ENCODE peak calls at places on chromosomes 7 and 10, in nine cellular contexts. H is breast epithelium; Q is lower lobe of right lung; F is cardiac muscle cell; C is A549; U is psoas muscle; Z is left ventricle myocardium inferior; E is body of pancreas; A is CD8-positive, alpha-beta T cell. O is an unnamed sample. For H3K4me1, the result is how much of the 10 kb centered on the place peaks cover.

GRCh38 chr7:30027065-30027456 is 559 bp upstream of the FKBP14 start:
- DNase-seq in E (peak), A (no peak), U (no peak), Z (no peak), H (no peak), F (peak), Q (no peak), C (peak), O (no peak)

GRCh38 chr10:78196964-78197363 is 163.3 kb downstream of the RPS24 start:
- DNase-seq in Q (no peak), H (no peak), E (no peak), C (peak), U (no peak), F (peak), Z (no peak), A (no peak), O (no peak)

GRCh38 chr7:159154243-159154642 is 9.6 kb upstream of the VIPR2 start:
- DNase-seq in A (no peak), E (no peak), Q (no peak), H (no peak), U (no peak), C (no peak), Z (no peak), F (no peak), O (no peak)

GRCh38 chr10:7406712-7407333 is 4.0 kb downstream of the SFMBT2 start:
- DNase-seq in A (no peak), Z (peak), F (peak), E (no peak), U (no peak), Q (no peak), C (no peak), H (no peak), O (peak)

GRCh38 chr10:101773923-101774588 is 1.9 kb downstream of the FGF8 start:
- DNase-seq in A (no peak), Z (no peak), U (no peak), H (no peak), Q (no peak), C (no peak), E (no peak), F (no peak), O (no peak)

GRCh38 chr7:116752305-116753074 is 80.5 kb downstream of the MET start:
- DNase-seq in C (no peak), H (no peak), Z (no peak), F (no peak), E (no peak), Q (no peak), A (no peak), U (no peak), O (no peak)

GRCh38 chr7:102282465-102283362 is 4.0 kb upstream of the SH2B2 start:
- DNase-seq in Z (no peak), U (no peak), F (no peak), A (no peak), H (no peak), C (no peak), E (no peak), Q (no peak), O (no peak)

GRCh38 chr7:95104739-95105138 is 197.3 kb downstream of the PPP1R9A start:
- DNase-seq in U (no peak), F (no peak), H (no peak), Q (no peak), A (no peak), C (peak), E (peak), Z (no peak), O (no peak)

GRCh38 chr10:83538047-83538446 is 601.3 kb upstream of the GHITM start:
- DNase-seq in C (no peak), U (no peak), H (no peak), A (no peak), F (no peak), Q (no peak), E (no peak), Z (no peak), O (no peak)

GRCh38 chr10:90276894-90277447 is 575.6 kb downstream of the KIF20B start:
- DNase-seq in U (no peak), H (no peak), Q (no peak), Z (no peak), E (no peak), C (no peak), F (peak), A (no peak), O (no peak)

DNA sequence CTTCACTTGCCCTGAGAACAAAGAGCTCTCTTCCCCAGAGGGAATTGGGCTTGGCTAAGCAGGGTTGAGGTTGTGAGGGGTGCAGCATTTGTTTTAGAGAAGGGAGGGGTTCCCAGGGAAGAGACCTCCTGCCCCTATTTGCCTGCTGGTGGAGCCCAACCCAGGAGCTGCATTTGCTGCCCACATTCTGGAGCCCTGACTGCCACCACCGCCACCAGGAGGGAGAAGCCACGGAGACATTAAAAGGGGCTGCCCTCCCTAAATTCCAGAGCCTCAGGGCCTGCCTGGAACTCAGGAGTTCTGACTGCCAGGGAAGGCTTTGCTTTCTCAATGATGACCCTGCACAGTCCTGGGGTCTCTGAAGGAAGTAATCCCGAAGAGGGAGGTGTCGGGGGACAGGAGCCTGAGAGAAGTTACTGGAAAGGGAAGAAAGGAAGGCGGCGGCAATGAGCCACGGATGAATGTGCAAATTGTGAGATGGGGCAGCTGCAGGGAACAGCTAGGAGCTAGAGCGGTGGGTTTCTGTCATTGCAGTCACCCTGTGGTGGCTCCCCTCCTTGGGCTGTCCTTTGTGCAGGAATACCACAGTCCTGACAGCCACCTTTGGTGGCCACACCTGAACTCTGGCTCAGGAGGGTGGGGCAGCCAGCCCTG is 51.3 kb downstream of the NEURL1 start:
- DNase-seq in H (no peak), Z (no peak), A (no peak), U (no peak), F (no peak), E (no peak), Q (no peak), C (no peak), O (no peak)
- H3K4me1 ChIP-seq in H (under half), Z (under half), A (under half), U (under half), F (under half), E (half or more), Q (under half), C (under half), O (under half)

GRCh38 chr7:2249744-2250323 is 7.8 kb downstream of the NUDT1 start:
- DNase-seq in F (no peak), A (no peak), E (no peak), C (no peak), Z (no peak), H (no peak), Q (no peak), U (no peak), O (no peak)

GRCh38 chr7:2248984-2249694 is 7.1 kb downstream of the NUDT1 start:
- DNase-seq in U (peak), A (no peak), F (peak), H (no peak), Z (peak), Q (peak), E (no peak), C (peak), O (no peak)

GRCh38 chr7:2245883-2246679 is 4.1 kb downstream of the NUDT1 start:
- DNase-seq in E (no peak), F (peak), C (no peak), A (no peak), Q (peak), H (no peak), Z (peak), U (no peak), O (no peak)

GRCh38 chr7:2244404-2244803 is 2.4 kb downstream of the NUDT1 start:
- DNase-seq in A (no peak), H (no peak), C (no peak), Q (no peak), E (no peak), U (no peak), Z (no peak), F (no peak), O (no peak)

GRCh38 chr7:2247141-2247985 is 5.3 kb downstream of the NUDT1 start:
- DNase-seq in U (no peak), H (no peak), C (no peak), F (peak), A (no peak), Z (no peak), E (no peak), Q (no peak), O (no peak)
- TF ChIP-seq CTCF in U (peak), H (no peak), C (peak), F (peak), A (peak), Z (peak), E (peak), Q (peak), O (peak)

DNA sequence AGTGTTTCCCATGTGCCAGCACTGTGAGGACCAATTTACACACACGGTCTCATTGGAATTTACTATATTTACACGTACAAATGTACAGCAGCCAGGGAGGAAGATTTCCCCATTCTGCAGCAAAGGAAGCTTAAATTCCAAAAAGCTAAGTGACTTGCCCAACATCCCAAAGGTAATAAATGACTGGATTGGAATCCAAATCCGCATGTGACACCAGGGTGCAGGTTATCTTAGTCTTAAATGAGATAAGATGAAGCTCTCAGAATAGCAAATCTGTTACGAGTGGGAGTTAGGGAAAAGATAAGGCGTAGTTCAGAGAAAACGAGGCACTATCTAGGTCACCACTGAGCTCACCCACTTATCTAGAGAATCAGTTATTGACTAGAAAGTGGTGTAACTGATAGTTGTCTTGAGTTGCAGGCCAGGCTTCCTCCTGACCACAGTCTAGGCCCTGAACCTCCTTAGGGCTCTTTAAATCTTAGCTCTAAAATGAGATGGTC is 36.6 kb downstream of the FAM107B start:
- DNase-seq in E (no peak), Q (no peak), C (no peak), H (no peak), F (no peak), Z (no peak), A (no peak), U (no peak), O (no peak)
- H3K4me1 ChIP-seq in E (half or more), Q (under half), C (under half), H (under half), F (under half), Z (under half), A (under half), U (under half), O (under half)

GRCh38 chr10:56349611-56350010 is 11.4 kb downstream of the ZWINT start:
- DNase-seq in Q (no peak), U (no peak), Z (no peak), E (no peak), C (no peak), A (no peak), F (no peak), H (no peak), O (no peak)
- TF ChIP-seq CTCF in Q (no peak), U (no peak), Z (no peak), E (no peak), C (no peak), A (no peak), F (no peak), H (no peak), O (peak)

GRCh38 chr10:58348571-58349033 is 13.8 kb downstream of the UBE2D1 start:
- DNase-seq in U (no peak), A (no peak), Z (no peak), E (no peak), Q (no peak), C (peak), F (no peak), H (no peak), O (no peak)
- H3K4me1 ChIP-seq in U (half or more), A (under half), Z (half or more), E (under half), Q (under half), C (under half), F (under half), H (under half), O (under half)

GRCh38 chr7:4837041-4837813 is 24.6 kb downstream of the PAPOLB start:
- DNase-seq in Z (no peak), A (no peak), F (no peak), E (peak), H (peak), Q (peak), U (no peak), C (no peak), O (no peak)
- TF ChIP-seq CTCF in Z (no peak), A (no peak), F (no peak), E (no peak), H (no peak), Q (no peak), U (no peak), C (no peak), O (no peak)

DNA sequence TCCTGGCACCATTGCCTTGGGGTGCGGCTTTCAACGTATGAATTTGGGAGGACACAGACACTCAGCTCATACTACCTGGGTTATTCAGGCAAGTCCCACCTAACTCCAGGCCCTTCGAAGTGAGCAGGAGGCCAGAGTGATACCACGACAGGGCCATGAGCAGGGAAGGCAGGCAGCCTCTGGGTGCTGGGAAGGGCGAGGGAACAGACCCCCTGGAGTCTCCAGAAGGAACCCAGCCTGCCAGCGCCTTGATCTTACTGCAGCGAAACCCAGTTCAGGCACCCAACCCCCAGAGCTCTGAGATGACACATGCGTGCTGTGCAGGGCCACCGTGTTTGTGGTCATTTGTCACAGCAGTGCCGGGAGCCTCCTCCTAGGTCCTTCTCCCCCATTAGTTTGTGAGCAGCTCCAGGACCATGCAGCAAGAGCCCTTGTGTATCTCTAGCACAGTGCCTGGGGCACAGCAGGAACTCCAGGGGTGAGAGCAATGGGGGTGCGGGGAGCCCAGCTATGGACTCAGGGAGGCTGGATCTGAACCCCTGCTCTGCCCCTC is 7.7 kb upstream of the INSIG1 start:
- DNase-seq in Q (no peak), C (no peak), U (no peak), F (no peak), Z (no peak), H (no peak), A (no peak), E (no peak), O (no peak)
- H3K4me1 ChIP-seq in Q (under half), C (under half), U (under half), F (under half), Z (under half), H (under half), A (under half), E (under half), O (under half)

DNA sequence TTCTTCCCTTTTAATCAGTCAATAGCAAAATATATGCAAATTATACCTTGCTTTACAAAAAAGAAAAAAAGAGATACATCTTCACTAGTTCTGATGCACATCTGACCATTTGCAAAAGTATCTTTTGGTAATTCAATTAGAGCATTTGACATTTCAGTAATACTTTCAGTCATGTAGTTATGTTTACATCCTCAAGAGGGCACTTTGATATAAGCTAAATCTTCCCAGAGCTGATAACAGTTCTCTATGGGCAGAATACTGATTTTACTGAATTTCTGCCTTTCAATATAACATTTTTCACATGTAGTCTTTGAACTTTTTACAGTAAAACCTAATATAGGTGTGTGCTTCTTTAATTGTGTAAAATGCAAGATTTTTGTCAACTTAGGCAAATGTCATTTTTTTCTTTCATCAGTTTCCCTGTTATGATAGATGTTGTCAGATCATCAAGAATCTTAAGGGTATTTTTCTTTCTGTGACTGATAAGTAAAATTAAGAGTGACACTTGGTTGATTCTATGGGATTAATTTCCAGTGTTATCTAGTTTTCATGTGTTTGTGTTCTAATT is 703.5 kb upstream of the SEMA3D start:
- DNase-seq in Z (no peak), Q (no peak), U (no peak), A (no peak), C (peak), F (peak), E (no peak), H (no peak), O (no peak)
- TF ChIP-seq CTCF in Z (peak), Q (peak), U (peak), A (no peak), C (peak), F (peak), E (peak), H (no peak), O (peak)

DNA sequence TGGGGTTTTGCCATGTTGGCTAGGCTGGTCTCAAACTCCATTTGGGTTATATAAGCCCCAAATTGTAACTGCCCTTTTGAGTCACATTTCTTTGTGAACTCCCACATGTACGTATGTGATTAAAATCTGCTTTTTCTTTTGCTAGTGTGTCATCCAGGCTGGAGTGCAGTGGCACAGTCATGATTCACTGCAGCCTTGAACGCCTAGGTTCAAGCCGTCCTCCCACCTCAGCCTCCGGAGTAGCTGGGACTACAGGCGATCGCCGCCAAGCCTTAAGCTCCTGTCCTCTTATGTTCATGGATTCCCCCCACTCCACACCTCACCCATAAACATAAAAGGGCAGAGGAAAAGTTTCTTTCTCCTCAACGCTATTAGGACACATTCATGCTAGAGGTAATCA is 4.4 kb upstream of the SMC3 start:
- DNase-seq in A (no peak), H (no peak), Z (no peak), C (no peak), E (no peak), Q (no peak), F (no peak), U (no peak), O (no peak)
- H3K4me1 ChIP-seq in A (under half), H (under half), Z (under half), C (under half), E (under half), Q (under half), F (under half), U (under half), O (under half)

GRCh38 chr7:140421521-140421920 is 17.7 kb downstream of the RAB19 start:
- DNase-seq in C (no peak), Q (no peak), F (no peak), A (no peak), Z (no peak), U (no peak), E (no peak), H (no peak), O (no peak)

GRCh38 chr7:140423501-140423900 is 19.6 kb downstream of the RAB19 start:
- DNase-seq in Z (no peak), U (no peak), F (no peak), A (no peak), C (no peak), E (no peak), Q (no peak), H (no peak), O (no peak)

GRCh38 chr7:140426130-140426529 is 22.3 kb downstream of the RAB19 start:
- DNase-seq in C (no peak), E (no peak), H (no peak), Z (no peak), Q (no peak), U (no peak), F (no peak), A (no peak), O (no peak)

DNA sequence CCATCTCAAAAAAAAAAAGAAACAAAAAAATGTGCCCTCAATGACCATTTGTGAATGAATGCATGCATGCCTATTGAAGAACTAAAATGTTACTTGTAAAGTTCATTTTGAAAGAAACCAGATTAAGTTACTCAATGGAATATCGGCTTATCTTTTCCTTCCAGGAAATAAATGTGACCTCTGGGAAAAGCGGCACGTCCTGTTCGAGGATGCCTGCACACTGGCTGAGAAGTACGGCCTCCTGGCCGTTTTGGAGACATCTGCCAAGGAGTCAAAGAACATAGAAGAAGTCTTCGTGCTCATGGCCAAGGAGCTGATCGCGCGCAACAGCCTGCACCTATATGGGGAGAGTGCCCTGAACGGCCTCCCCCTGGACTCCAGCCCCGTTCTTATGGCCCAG is 21.9 kb downstream of the RAB19 start:
- DNase-seq in C (no peak), Z (no peak), E (no peak), Q (no peak), F (peak), H (no peak), U (no peak), A (no peak), O (no peak)
- TF ChIP-seq CTCF in C (no peak), Z (no peak), E (no peak), Q (no peak), F (no peak), H (no peak), U (no peak), A (no peak), O (no peak)